ENCODE peak calls at places on chromosomes 12 and 14, in seven cellular contexts. O is left ventricle myocardium inferior; F is choroid plexus epithelial cell; I is brain microvascular endothelial cell; H is foreskin fibroblast; V is cardiac fibroblast; G is CD8-positive, alpha-beta T cell. X is an unnamed sample.

GRCh38 chr14:65465584-65465983 is 53.1 kb downstream of the FUT8 start:
- DNase-seq in O (no peak), F (no peak), I (no peak), H (no peak), V (no peak), G (no peak), X (no peak)

GRCh38 chr12:132210223-132211055 is 66.2 kb downstream of the NOC4L start:
- DNase-seq in O (no peak), F (no peak), I (no peak), H (no peak), V (no peak), G (no peak), X (no peak)

GRCh38 chr12:31324116-31324844 is 1.7 kb downstream of the SINHCAF start:
- DNase-seq in O (peak), F (peak), I (peak), H (peak), V (peak), G (peak), X (peak)

GRCh38 chr12:108268397-108268796 is 70.7 kb downstream of the CMKLR1 start:
- DNase-seq in O (no peak), F (no peak), I (no peak), H (no peak), V (no peak), G (no peak), X (no peak)

GRCh38 chr14:97077253-97077653 is 280.1 kb downstream of the VRK1 start:
- DNase-seq in O (peak), F (peak), I (peak), H (peak), V (peak), G (no peak), X (peak)

GRCh38 chr12:88958153-88958552 is 377.9 kb upstream of the KITLG start:
- DNase-seq in O (no peak), F (no peak), I (no peak), H (no peak), V (no peak), G (no peak), X (no peak)

GRCh38 chr14:101587403-101587998 is 26.2 kb downstream of the DIO3 start:
- DNase-seq in O (peak), F (no peak), I (no peak), H (no peak), V (no peak), G (no peak), X (no peak)

GRCh38 chr12:96986883-96987523 is 79.9 kb downstream of the NEDD1 start:
- DNase-seq in O (no peak), F (peak), I (no peak), H (peak), V (peak), G (no peak), X (no peak)

GRCh38 chr12:64650762-64651161 is 40.5 kb downstream of the RASSF3 start:
- DNase-seq in O (no peak), F (no peak), I (no peak), H (peak), V (no peak), G (no peak), X (no peak)

GRCh38 chr12:16939871-16940306 is 333.9 kb upstream of the LMO3 start:
- DNase-seq in O (no peak), F (peak), I (peak), H (no peak), V (peak), G (no peak), X (peak)

GRCh38 chr14:92780444-92780843 is 13.7 kb upstream of the GOLGA5 start:
- DNase-seq in O (no peak), F (peak), I (peak), H (peak), V (peak), G (no peak), X (peak)

GRCh38 chr12:111408116-111408440 is 2.4 kb downstream of the SH2B3 start:
- DNase-seq in O (no peak), F (peak), I (no peak), H (peak), V (peak), G (no peak), X (no peak)
- H3K4me3 ChIP-seq in O (peak), F (peak), I (peak), H (peak), V (peak), G (no peak), X (no peak)

GRCh38 chr12:22935501-22935900 is 310.5 kb downstream of the ETNK1 start:
- DNase-seq in O (no peak), F (peak), I (peak), H (peak), V (peak), G (no peak), X (no peak)
- H3K4me3 ChIP-seq in O (peak), F (peak), I (peak), H (no peak), V (peak), G (no peak), X (no peak)

GRCh38 chr12:120257041-120257821 is 8.3 kb downstream of the PXN start:
- DNase-seq in O (peak), F (peak), I (peak), H (peak), V (peak), G (no peak), X (peak)
- H3K4me3 ChIP-seq in O (peak), F (peak), I (no peak), H (peak), V (peak), G (no peak), X (peak)

DNA sequence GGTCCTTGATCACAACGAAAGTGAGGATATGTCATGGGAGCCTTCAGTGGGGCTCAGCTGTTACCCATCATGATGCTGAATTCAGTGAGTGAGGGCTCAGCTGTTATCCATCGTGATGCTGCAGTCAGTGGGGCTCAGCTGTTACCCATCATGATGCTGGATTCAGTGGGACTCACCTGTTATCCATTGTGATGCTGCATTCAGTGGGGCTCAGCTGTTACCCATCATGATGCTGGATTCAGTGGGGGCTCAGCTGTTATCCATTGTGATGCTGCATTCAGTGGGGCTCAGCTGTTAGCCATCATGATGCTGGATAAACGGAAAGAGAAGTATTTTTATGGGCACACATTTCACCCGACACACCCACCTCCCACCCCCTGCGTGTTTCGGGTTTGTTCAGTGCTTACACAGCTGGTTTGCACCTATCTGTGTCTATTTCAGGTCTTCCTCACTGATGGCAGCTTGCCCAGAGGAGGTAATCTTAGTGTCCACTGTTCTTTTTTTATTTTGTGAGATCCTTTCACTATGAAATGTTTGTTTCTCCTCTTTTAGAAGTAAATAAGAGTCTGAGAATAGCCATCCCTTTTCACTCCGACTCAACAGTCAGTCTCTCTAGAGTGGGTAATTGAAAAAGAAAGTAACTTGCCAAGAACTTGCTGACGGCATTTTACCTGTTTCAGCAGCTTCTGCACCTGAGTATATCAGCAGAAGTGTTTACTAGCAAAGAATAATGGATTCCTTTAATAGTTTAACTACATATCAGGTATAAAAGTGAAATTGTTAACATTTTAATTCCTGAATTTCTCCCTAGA is 183.0 kb downstream of the ERC1 start:
- DNase-seq in O (no peak), F (no peak), I (no peak), H (no peak), V (no peak), G (no peak), X (peak)
- H3K4me3 ChIP-seq in O (no peak), F (no peak), I (no peak), H (no peak), V (no peak), G (no peak), X (no peak)

GRCh38 chr14:103216857-103217256 is 93.6 kb downstream of the TNFAIP2 start:
- DNase-seq in O (no peak), F (no peak), I (no peak), H (no peak), V (no peak), G (no peak), X (no peak)

GRCh38 chr14:103217538-103217937 is 94.3 kb downstream of the TNFAIP2 start:
- DNase-seq in O (no peak), F (no peak), I (no peak), H (no peak), V (no peak), G (no peak), X (no peak)

GRCh38 chr14:103220982-103221641 is 97.9 kb downstream of the TNFAIP2 start:
- DNase-seq in O (no peak), F (no peak), I (no peak), H (peak), V (no peak), G (no peak), X (no peak)

GRCh38 chr14:103221781-103222358 is 98.6 kb downstream of the TNFAIP2 start:
- DNase-seq in O (no peak), F (no peak), I (no peak), H (no peak), V (no peak), G (no peak), X (no peak)

DNA sequence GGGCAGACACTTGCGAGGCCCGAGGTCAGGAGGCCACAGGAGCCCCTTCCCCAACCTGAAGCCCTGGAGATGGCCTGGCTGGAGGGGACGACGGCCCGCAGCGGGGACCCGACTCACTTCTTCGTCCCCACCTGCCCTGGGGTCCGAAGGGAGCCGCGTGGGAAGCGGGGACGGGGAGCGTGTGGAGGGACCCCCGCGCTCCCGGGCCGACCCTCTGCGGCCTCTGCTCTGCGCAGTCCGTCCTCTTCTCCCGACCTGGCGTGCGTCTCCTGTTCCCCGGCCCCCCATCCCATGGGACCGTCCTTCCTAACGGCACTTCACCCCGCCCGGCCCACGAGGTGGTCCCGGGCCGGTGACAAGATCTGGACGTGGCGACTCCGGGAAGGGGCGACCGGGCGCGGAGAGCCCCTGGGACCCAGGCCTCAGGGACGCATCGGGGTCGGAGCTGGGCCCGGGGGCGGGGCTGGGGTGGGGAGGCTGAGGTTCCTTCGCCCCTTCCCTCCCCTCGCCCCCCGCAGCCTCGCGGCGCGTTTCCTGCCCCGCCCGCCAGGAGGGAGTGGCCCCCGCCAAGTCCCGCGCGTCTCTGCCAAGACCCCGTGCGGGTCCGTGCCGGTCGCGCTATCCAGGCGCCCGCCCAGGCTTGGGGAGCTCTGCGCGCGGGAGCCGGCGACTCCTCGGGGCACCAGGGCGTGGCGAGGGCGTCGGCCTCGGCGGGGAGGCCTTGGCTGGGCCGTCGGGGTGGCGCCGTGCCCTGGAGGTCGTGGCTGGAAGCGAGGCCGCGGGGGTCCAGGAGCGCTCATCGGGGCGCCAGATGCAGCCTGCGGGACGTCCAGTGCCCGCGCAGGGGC is 97.1 kb downstream of the TNFAIP2 start:
- DNase-seq in O (no peak), F (no peak), I (no peak), H (no peak), V (no peak), G (no peak), X (no peak)
- H3K4me3 ChIP-seq in O (peak), F (no peak), I (no peak), H (peak), V (peak), G (no peak), X (no peak)

DNA sequence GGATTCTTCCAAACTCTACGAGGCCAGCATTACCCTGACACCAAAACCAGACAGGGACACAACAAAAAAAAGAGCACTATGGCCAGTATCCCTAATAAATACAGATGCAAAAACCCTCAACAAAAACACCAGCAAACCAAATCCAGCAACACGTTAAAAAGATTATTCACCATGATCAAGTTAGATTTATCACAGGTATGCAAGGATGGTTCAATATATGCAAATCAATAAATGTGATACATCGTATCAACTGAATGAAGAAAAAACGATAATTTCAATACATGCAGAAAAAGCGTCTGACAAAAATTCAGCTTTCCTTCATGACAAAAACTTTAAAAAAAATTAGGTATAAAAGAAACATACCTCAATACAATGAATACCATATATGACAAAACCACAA is 99.9 kb downstream of the CEP83 start:
- DNase-seq in O (no peak), F (no peak), I (no peak), H (no peak), V (no peak), G (no peak), X (no peak)
- H3K4me3 ChIP-seq in O (no peak), F (no peak), I (no peak), H (no peak), V (no peak), G (no peak), X (no peak)